ENCODE peak calls at places on chromosomes 6 and 20, in six cellular contexts. Y is AG20443, G is choroid plexus epithelial cell, Q is occipital lobe, N is body of pancreas, I is tibial nerve. M is an unnamed sample.

GRCh38 chr6:127118505-127119360 is at the start of gene RSPO3:
- DNase-seq in Y (peak), G (peak), Q (no peak), N (no peak), I (peak), M (peak)

GRCh38 chr6:38012573-38012972 is 193.0 kb downstream of the ZFAND3 start:
- DNase-seq in Y (peak), G (peak), Q (no peak), N (no peak), I (no peak), M (no peak)

GRCh38 chr6:14743126-14743464 is 502.8 kb upstream of the JARID2 start:
- DNase-seq in Y (peak), G (no peak), Q (no peak), N (no peak), I (no peak), M (no peak)

GRCh38 chr6:36386495-36387439 is 702 bp downstream of the ETV7 start:
- DNase-seq in Y (peak), G (peak), Q (no peak), N (peak), I (peak), M (peak)

GRCh38 chr20:36991708-36992107 is 40.2 kb upstream of the SAMHD1 start:
- DNase-seq in Y (no peak), G (no peak), Q (no peak), N (no peak), I (no peak), M (no peak)

GRCh38 chr6:127458817-127459216 is 372 bp downstream of the KIAA0408 start:
- DNase-seq in Y (peak), G (peak), Q (no peak), N (no peak), I (peak), M (peak)

GRCh38 chr20:57692393-57692792 is 17.4 kb downstream of the PMEPA1 start:
- DNase-seq in Y (no peak), G (no peak), Q (no peak), N (no peak), I (no peak), M (no peak)

GRCh38 chr6:142416179-142416578 is 114.4 kb downstream of the ADGRG6 start:
- DNase-seq in Y (peak), G (peak), Q (peak), N (no peak), I (no peak), M (peak)

GRCh38 chr6:38262609-38263008 is 377.1 kb downstream of the BTBD9 start:
- DNase-seq in Y (peak), G (peak), Q (no peak), N (no peak), I (no peak), M (peak)

GRCh38 chr6:170063431-170063830 is 227.4 kb downstream of the DLL1 start:
- DNase-seq in Y (no peak), G (no peak), Q (no peak), N (no peak), I (no peak), M (no peak)

GRCh38 chr6:137102851-137103492 is 58.2 kb upstream of the IL20RA start:
- DNase-seq in Y (no peak), G (no peak), Q (no peak), N (no peak), I (no peak), M (peak)

GRCh38 chr6:130183271-130184222 is 39.2 kb downstream of the SAMD3 start:
- DNase-seq in Y (no peak), G (no peak), Q (no peak), N (no peak), I (no peak), M (no peak)

GRCh38 chr6:54191460-54191859 is 80.2 kb downstream of the MLIP start:
- DNase-seq in Y (no peak), G (peak), Q (no peak), N (no peak), I (no peak), M (peak)

M was measured in myocyte.